ENCODE peak calls at places on chromosomes 6 and 20, in five cellular contexts. D is fibroblast of mammary gland, T is spleen, I is heart left ventricle, V is aorta. U is an unnamed sample.
A peak's percentile ranks its signal among the peaks of the same experiment; 100 is the strongest.

GRCh38 chr6:158916638-158917037 is 83.4 kb downstream of the RSPH3 start:
- DNase-seq in T (no peak), V (no peak), I (no peak), D (no peak), U (no peak)

GRCh38 chr6:113461153-113461897 is 395.8 kb upstream of the MARCKS start:
- DNase-seq in D (peak; percentile 41), T (no peak), V (no peak), I (no peak), U (no peak)

GRCh38 chr6:75794954-75795739 is 46.1 kb downstream of the MYO6 start:
- DNase-seq in I (no peak), V (no peak), T (no peak), D (peak; percentile 7), U (no peak)

GRCh38 chr6:967666-968065 is 274.7 kb upstream of the EXOC2 start:
- DNase-seq in D (no peak), I (no peak), T (no peak), V (no peak), U (no peak)

GRCh38 chr6:34945317-34945716 is 56.3 kb downstream of the ANKS1A start:
- DNase-seq in I (no peak), D (no peak), V (no peak), T (no peak), U (no peak)

GRCh38 chr6:129181001-129181400 is 298.1 kb downstream of the LAMA2 start:
- DNase-seq in V (no peak), T (no peak), I (no peak), D (peak; percentile 25), U (no peak)

GRCh38 chr6:81894286-81894685 is 141.8 kb upstream of the TENT5A start:
- DNase-seq in I (no peak), T (no peak), V (no peak), D (peak; percentile 85), U (no peak)

GRCh38 chr6:87155920-87156600 is 695 bp downstream of the ZNF292 start:
- DNase-seq in I (peak; percentile 66), D (peak; percentile 37), T (peak; percentile 89), V (peak; percentile 81), U (peak; percentile 39)

GRCh38 chr6:125738276-125738675 is 11.2 kb upstream of the HEY2 start:
- DNase-seq in I (no peak), T (no peak), V (no peak), D (no peak), U (no peak)

GRCh38 chr20:62617711-62618483 is 24.4 kb upstream of the SLCO4A1 start:
- DNase-seq in T (peak; percentile 93), V (no peak), D (no peak), I (peak; percentile 88), U (peak; percentile 51)

GRCh38 chr20:46814366-46815232 is 80.0 kb upstream of the EYA2 start:
- DNase-seq in I (no peak), D (peak; percentile 78), V (no peak), T (no peak), U (no peak)

GRCh38 chr20:18684775-18685174 is 96.9 kb downstream of the DTD1 start:
- DNase-seq in T (no peak), I (no peak), V (no peak), D (no peak), U (no peak)

GRCh38 chr20:51934301-51935002 is 132.1 kb upstream of the SALL4 start:
- DNase-seq in T (no peak), I (no peak), V (no peak), D (no peak), U (no peak)

GRCh38 chr6:83096791-83097190 is 29.3 kb downstream of the DOP1A start:
- DNase-seq in V (no peak), D (no peak), T (no peak), I (no peak), U (no peak)

GRCh38 chr6:98927534-98927933 is 20.2 kb downstream of the FBXL4 start:
- DNase-seq in T (no peak), V (no peak), I (no peak), D (no peak), U (no peak)

GRCh38 chr6:147716434-147716833 is 207.9 kb downstream of the SAMD5 start:
- DNase-seq in D (no peak), V (no peak), I (no peak), T (no peak), U (no peak)

GRCh38 chr6:16503919-16504554 is 257.2 kb downstream of the ATXN1 start:
- DNase-seq in D (no peak), T (no peak), I (no peak), V (no peak), U (no peak)

GRCh38 chr6:168333471-168333870 is 13.9 kb upstream of the DACT2 start:
- DNase-seq in V (no peak), T (no peak), I (no peak), D (no peak), U (no peak)

GRCh38 chr6:166420351-166420750 is 37.6 kb upstream of the MPC1 start:
- DNase-seq in D (peak; percentile 44), T (no peak), V (no peak), I (no peak), U (no peak)

GRCh38 chr6:155152211-155153076 is 111.4 kb upstream of the CLDN20 start:
- DNase-seq in T (no peak), D (no peak), I (no peak), V (no peak), U (no peak)

GRCh38 chr6:42702200-42702599 is 20.2 kb downstream of the PRPH2 start:
- DNase-seq in I (no peak), V (no peak), T (no peak), D (peak; percentile 73), U (no peak)

GRCh38 chr20:51980277-51980676 is 178.0 kb upstream of the SALL4 start:
- DNase-seq in I (no peak), T (no peak), D (no peak), V (no peak), U (no peak)

GRCh38 chr6:83341765-83342164 is 89.1 kb downstream of the ME1 start:
- DNase-seq in V (no peak), D (peak; percentile 7), I (no peak), T (no peak), U (no peak)

GRCh38 chr6:1670711-1671462 is 61.2 kb downstream of the FOXC1 start:
- DNase-seq in V (no peak), T (no peak), D (no peak), I (no peak), U (no peak)

GRCh38 chr20:26276811-26277210 is 580.2 kb upstream of the ZNF337 start:
- DNase-seq in D (no peak), I (no peak), T (no peak), V (peak; percentile 71), U (no peak)

GRCh38 chr20:57260065-57260958 is 6.1 kb downstream of the BMP7 start:
- DNase-seq in I (no peak), T (no peak), D (no peak), V (no peak), U (no peak)

GRCh38 chr20:57263127-57263609 is 3.3 kb downstream of the BMP7 start:
- DNase-seq in I (no peak), D (no peak), T (no peak), V (no peak), U (no peak)

GRCh38 chr20:57260959-57261357 is 5.5 kb downstream of the BMP7 start:
- DNase-seq in D (no peak), I (no peak), V (no peak), T (no peak), U (no peak)

GRCh38 chr20:57262244-57263126 is 4.0 kb downstream of the BMP7 start:
- DNase-seq in I (no peak), V (no peak), T (no peak), D (no peak), U (no peak)

DNA sequence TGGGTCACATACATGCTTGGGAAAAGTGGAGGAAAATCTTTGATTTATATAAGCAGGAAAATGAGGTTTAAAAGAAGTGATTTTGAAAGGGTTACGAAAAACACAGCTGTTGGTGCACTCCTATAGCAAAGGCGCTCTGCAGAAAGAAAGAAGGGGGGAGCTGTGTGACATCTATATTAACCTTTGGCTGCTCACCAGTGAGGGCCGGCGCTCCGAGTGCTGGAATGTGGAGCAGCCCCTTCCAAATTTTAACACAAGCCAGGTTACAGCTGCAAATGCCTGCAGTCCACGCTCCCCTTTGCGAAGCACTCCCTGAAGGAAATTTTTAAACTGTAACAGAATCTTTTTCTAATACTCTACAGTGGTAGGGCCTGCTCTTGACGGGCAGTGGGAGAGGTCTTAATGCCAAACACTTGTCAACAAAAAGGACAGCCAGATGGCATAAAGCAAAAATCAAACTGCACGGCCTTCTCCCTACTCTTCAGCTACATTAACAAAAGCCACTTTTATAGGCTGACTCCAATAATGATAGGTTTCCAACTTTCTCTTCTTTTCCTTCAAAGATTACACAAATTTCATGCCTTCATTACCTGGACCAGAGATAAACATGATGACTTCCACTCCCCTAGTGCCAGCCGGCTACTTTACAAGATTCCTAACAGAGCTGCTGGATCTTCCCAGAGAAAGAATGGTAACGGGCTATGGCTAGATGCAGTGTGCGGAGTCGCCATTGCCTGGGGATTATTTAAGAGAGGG is 4.8 kb downstream of the BMP7 start:
- DNase-seq in D (no peak), I (no peak), T (no peak), V (no peak), U (no peak)
- H3K4me3 ChIP-seq in D (no peak overlapping the region), I (no peak overlapping the region), T (no peak overlapping the region), V (no peak overlapping the region), U (no peak overlapping the region)

GRCh38 chr6:30957716-30958115 is 16.9 kb downstream of the MUCL3 start:
- DNase-seq in V (no peak), D (no peak), T (no peak), I (no peak), U (no peak)

GRCh38 chr6:30955367-30956042 is 14.7 kb downstream of the MUCL3 start:
- DNase-seq in T (peak; percentile 95), I (peak; percentile 81), D (no peak), V (peak; percentile 90), U (peak; percentile 58)

GRCh38 chr6:30951907-30952469 is 11.2 kb downstream of the MUCL3 start:
- DNase-seq in D (no peak), T (no peak), V (no peak), I (no peak), U (no peak)

GRCh38 chr6:30954631-30955366 is 14.0 kb downstream of the MUCL3 start:
- DNase-seq in I (no peak), D (no peak), V (no peak), T (no peak), U (no peak)
- H3K4me3 ChIP-seq in I (no peak overlapping the region), D (peak overlapping the region; percentile 31), V (no peak overlapping the region), T (peak overlapping the region; percentile 44), U (peak overlapping the region; percentile 59)

GRCh38 chr6:84738996-84739865 is 25.2 kb downstream of the TBX18 start:
- DNase-seq in I (no peak), V (no peak), D (peak; percentile 43), T (no peak), U (no peak)

GRCh38 chr6:84733889-84734288 is 30.5 kb downstream of the TBX18 start:
- DNase-seq in I (no peak), D (no peak), T (no peak), V (no peak), U (no peak)

GRCh38 chr6:84740385-84740784 is 24.0 kb downstream of the TBX18 start:
- DNase-seq in I (no peak), D (no peak), V (no peak), T (no peak), U (no peak)

DNA sequence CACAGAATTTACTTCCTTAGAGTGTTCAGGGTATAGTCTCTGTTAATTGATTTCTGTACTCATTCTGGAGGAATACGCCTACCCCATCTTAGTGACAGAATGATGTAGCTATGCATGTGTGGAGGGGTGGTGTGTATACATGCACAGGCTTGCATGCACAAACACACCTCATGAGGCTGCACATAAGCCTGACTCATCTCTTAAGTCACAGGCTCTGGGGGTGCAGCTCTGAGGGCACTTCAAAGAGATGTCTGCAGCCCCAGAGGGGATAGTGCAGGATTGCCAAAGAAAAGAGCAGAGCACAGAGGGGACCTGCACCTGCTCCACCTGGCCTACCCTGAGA is 24.6 kb downstream of the TBX18 start:
- DNase-seq in I (no peak), T (no peak), D (peak; percentile 64), V (no peak), U (no peak)
- H3K4me3 ChIP-seq in I (no peak overlapping the region), T (no peak overlapping the region), D (no peak overlapping the region), V (no peak overlapping the region), U (no peak overlapping the region)

GRCh38 chr6:112252571-112253504 is 1.5 kb downstream of the LAMA4 start:
- DNase-seq in T (no peak), V (no peak), I (no peak), D (peak; percentile 80), U (no peak)
- H3K4me3 ChIP-seq in T (no peak overlapping the region), V (peak overlapping the region; percentile 79), I (peak overlapping the region; percentile 53), D (peak overlapping the region; percentile 94), U (peak overlapping the region; percentile 86)